ENCODE peak calls at places on chromosomes 11 and 22, in four cellular contexts. One of them, this sample, is unnamed.

GRCh38 chr22:36282078-36282831 is 29.3 kb downstream of the APOL1 start:
- DNase-seq in K562: no peak
- DNase-seq in endothelial cell of umbilical vein: no peak
- DNase-seq in A549: no peak
- DNase-seq in this sample: no peak

GRCh38 chr11:69008774-69009440 is 4.1 kb downstream of the MRGPRF start:
- DNase-seq in K562: peak; percentile 63
- DNase-seq in endothelial cell of umbilical vein: peak; percentile 51
- DNase-seq in A549: peak; percentile 96
- DNase-seq in this sample: peak; percentile 94

GRCh38 chr11:34145073-34145472 is 39.6 kb downstream of the NAT10 start:
- DNase-seq in A549: no peak
- DNase-seq in endothelial cell of umbilical vein: no peak
- DNase-seq in K562: no peak
- DNase-seq in this sample: no peak

GRCh38 chr11:65537296-65537597 is 12.4 kb downstream of the SCYL1 start:
- DNase-seq in endothelial cell of umbilical vein: no peak
- DNase-seq in A549: no peak
- DNase-seq in K562: no peak
- DNase-seq in this sample: no peak

GRCh38 chr11:129021295-129021694 is 78.6 kb upstream of the TP53AIP1 start:
- DNase-seq in K562: no peak
- DNase-seq in endothelial cell of umbilical vein: no peak
- DNase-seq in A549: no peak
- DNase-seq in this sample: peak; percentile 11

GRCh38 chr11:33622231-33622630 is 78.4 kb downstream of the C11orf91 start:
- DNase-seq in A549: no peak
- DNase-seq in endothelial cell of umbilical vein: no peak
- DNase-seq in K562: no peak
- DNase-seq in this sample: no peak

GRCh38 chr11:61347916-61348461 is 13.7 kb downstream of the CYB561A3 start:
- DNase-seq in A549: no peak
- DNase-seq in endothelial cell of umbilical vein: peak; percentile 92
- DNase-seq in K562: no peak
- DNase-seq in this sample: peak; percentile 77

GRCh38 chr11:84833488-84834086 is 793.6 kb downstream of the DLG2 start:
- DNase-seq in endothelial cell of umbilical vein: no peak
- DNase-seq in A549: no peak
- DNase-seq in K562: no peak
- DNase-seq in this sample: no peak

GRCh38 chr11:21949741-21950413 is 243.0 kb upstream of the ANO5 start:
- DNase-seq in K562: no peak
- DNase-seq in endothelial cell of umbilical vein: no peak
- DNase-seq in A549: no peak
- DNase-seq in this sample: no peak

GRCh38 chr22:23375031-23375827 is 194.9 kb downstream of the BCR start:
- DNase-seq in A549: no peak
- DNase-seq in endothelial cell of umbilical vein: no peak
- DNase-seq in K562: no peak
- DNase-seq in this sample: no peak

GRCh38 chr11:6486256-6486655 is 5.0 kb downstream of the TIMM10B start:
- DNase-seq in endothelial cell of umbilical vein: no peak
- DNase-seq in A549: no peak
- DNase-seq in K562: no peak
- DNase-seq in this sample: no peak
- TF ChIP-seq MYC in endothelial cell of umbilical vein: no peak
- TF ChIP-seq MYC in A549: no peak
- TF ChIP-seq MYC in K562: no peak
- TF ChIP-seq MYC in this sample: no peak

DNA sequence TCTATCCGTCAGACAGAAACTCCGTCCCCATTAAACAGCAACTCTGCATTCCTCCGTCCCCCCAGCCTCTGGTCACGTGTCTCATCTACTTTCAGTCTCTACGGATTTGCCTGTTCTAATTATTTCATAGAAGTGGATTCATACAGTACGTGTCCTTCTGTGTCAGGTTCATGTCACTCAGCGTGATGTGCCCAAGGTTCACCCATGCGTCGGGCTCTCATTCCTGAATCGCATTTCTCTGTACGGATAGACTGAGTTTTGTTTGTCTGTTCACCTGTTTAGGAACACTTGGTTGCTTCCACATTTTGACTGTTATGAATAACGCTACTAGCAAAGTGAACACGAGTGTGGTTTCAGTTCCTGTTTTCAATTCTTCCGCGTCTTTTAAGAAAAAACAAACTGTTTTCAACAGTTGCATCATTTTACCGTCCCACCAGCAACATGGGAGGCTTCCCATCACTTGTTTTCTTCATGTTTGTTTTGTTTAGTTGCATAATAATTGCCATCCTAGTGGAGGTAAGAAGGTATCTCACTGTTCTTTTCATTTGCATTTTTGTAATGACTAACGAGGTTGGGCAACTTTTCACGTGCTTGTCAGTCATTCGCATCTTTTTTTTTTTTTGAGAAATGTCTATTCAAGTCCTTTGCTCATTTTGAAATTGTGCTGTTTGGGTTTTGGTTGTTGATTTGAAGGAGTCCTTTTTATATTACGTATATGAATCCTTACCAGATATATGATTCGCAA is 8.9 kb upstream of the NLRP6 start:
- DNase-seq in A549: no peak
- DNase-seq in K562: peak; percentile 67
- DNase-seq in endothelial cell of umbilical vein: no peak
- DNase-seq in this sample: peak; percentile 94
- H3K4me3 ChIP-seq in A549: no peak overlapping the region
- H3K4me3 ChIP-seq in K562: peak overlapping the region; percentile 43
- H3K4me3 ChIP-seq in endothelial cell of umbilical vein: no peak overlapping the region
- H3K4me3 ChIP-seq in this sample: peak overlapping the region; percentile 76

GRCh38 chr11:57116654-57117053 is 65.1 kb upstream of the LRRC55 start:
- DNase-seq in A549: peak; percentile 13
- DNase-seq in endothelial cell of umbilical vein: peak; percentile 57
- DNase-seq in K562: peak; percentile 78
- DNase-seq in this sample: peak; percentile 60
- TF ChIP-seq MYC in A549: no peak
- TF ChIP-seq MYC in endothelial cell of umbilical vein: no peak
- TF ChIP-seq MYC in K562: no peak
- TF ChIP-seq MYC in this sample: no peak

GRCh38 chr11:1761857-1762536 is 1.7 kb downstream of the CTSD start:
- DNase-seq in A549: no peak
- DNase-seq in endothelial cell of umbilical vein: no peak
- DNase-seq in K562: no peak
- DNase-seq in this sample: no peak
- H3K4me3 ChIP-seq in A549: peak overlapping the region; percentile 100
- H3K4me3 ChIP-seq in endothelial cell of umbilical vein: no peak overlapping the region
- H3K4me3 ChIP-seq in K562: peak overlapping the region; percentile 81
- H3K4me3 ChIP-seq in this sample: no peak overlapping the region

This sample was measured in NB4.